ENCODE peak calls at places on chromosomes 5 and 9, in four cellular contexts. E, Z, Q and S are unnamed samples.

GRCh38 chr9:7802666-7803065 is 3.1 kb upstream of the DMAC1 start:
- DNase-seq in E (no peak), Z (no peak), Q (no peak), S (no peak)

GRCh38 chr5:170307575-170308465 is 10.2 kb upstream of the LCP2 start:
- DNase-seq in E (peak; percentile 91), Z (no peak), Q (peak; percentile 45), S (no peak)

GRCh38 chr5:150626853-150627276 is 13.6 kb upstream of the SYNPO start:
- DNase-seq in E (peak; percentile 59), Z (no peak), Q (no peak), S (no peak)

GRCh38 chr5:1217596-1218206 is 7.5 kb upstream of the SLC6A18 start:
- DNase-seq in E (no peak), Z (no peak), Q (no peak), S (no peak)

GRCh38 chr5:135249658-135250057 is 149.4 kb downstream of the MACROH2A1 start:
- DNase-seq in E (no peak), Z (no peak), Q (no peak), S (no peak)

GRCh38 chr5:128674837-128675446 is 136.9 kb upstream of the FBN2 start:
- DNase-seq in E (peak; percentile 39), Z (no peak), Q (peak; percentile 16), S (no peak)

GRCh38 chr9:32350682-32351081 is 33.8 kb upstream of the ACO1 start:
- DNase-seq in E (no peak), Z (no peak), Q (no peak), S (no peak)

GRCh38 chr5:124343451-124343867 is 403.0 kb downstream of the ZNF608 start:
- DNase-seq in E (no peak), Z (no peak), Q (no peak), S (no peak)

GRCh38 chr5:66660401-66660800 is 64.2 kb downstream of the MAST4 start:
- DNase-seq in E (no peak), Z (no peak), Q (no peak), S (no peak)

GRCh38 chr5:17951392-17952169 is 317.3 kb downstream of the TAF11L14 start:
- DNase-seq in E (no peak), Z (no peak), Q (no peak), S (no peak)

GRCh38 chr5:87949665-87950640 is 318.7 kb downstream of the TMEM161B start:
- DNase-seq in E (no peak), Z (no peak), Q (no peak), S (no peak)

GRCh38 chr9:127828262-127829031 is 25.8 kb downstream of the FPGS start:
- DNase-seq in E (peak; percentile 90), Z (no peak), Q (no peak), S (no peak)

GRCh38 chr5:25056846-25057245 is 412.1 kb upstream of the CDH10 start:
- DNase-seq in E (no peak), Z (no peak), Q (no peak), S (no peak)

GRCh38 chr9:70043689-70044449 is at the start of gene MAMDC2:
- DNase-seq in E (peak; percentile 77), Z (no peak), Q (no peak), S (peak; percentile 31)

GRCh38 chr9:133003671-133004090 is 25.2 kb downstream of the GFI1B start:
- DNase-seq in E (no peak), Z (no peak), Q (no peak), S (no peak)

GRCh38 chr9:118108971-118109370 is 404.8 kb downstream of the TLR4 start:
- DNase-seq in E (no peak), Z (no peak), Q (no peak), S (no peak)

GRCh38 chr5:107265268-107265667 is 405.5 kb downstream of the EFNA5 start:
- DNase-seq in E (no peak), Z (no peak), Q (no peak), S (no peak)

GRCh38 chr9:34176089-34176488 is 2.8 kb upstream of the UBAP1 start:
- DNase-seq in E (no peak), Z (no peak), Q (no peak), S (no peak)

GRCh38 chr5:117424559-117424958 is 849.9 kb upstream of the SEMA6A start:
- DNase-seq in E (no peak), Z (no peak), Q (no peak), S (no peak)

GRCh38 chr5:176847155-176847554 is 36.8 kb downstream of the UNC5A start:
- DNase-seq in E (no peak), Z (no peak), Q (no peak), S (no peak)

GRCh38 chr5:78113689-78114088 is 180.8 kb downstream of the AP3B1 start:
- DNase-seq in E (peak; percentile 23), Z (no peak), Q (peak; percentile 24), S (no peak)

GRCh38 chr5:98769256-98770157 is 4.0 kb upstream of the RGMB start:
- DNase-seq in E (peak; percentile 35), Z (peak; percentile 31), Q (peak; percentile 39), S (no peak)

GRCh38 chr5:115471674-115472073 is 72.9 kb downstream of the FEM1C start:
- DNase-seq in E (peak; percentile 41), Z (no peak), Q (no peak), S (no peak)

GRCh38 chr9:3751125-3751758 is 225.4 kb upstream of the RFX3 start:
- DNase-seq in E (peak; percentile 29), Z (no peak), Q (no peak), S (no peak)

GRCh38 chr9:98345011-98345410 is 89.6 kb upstream of the TBC1D2 start:
- DNase-seq in E (no peak), Z (no peak), Q (no peak), S (no peak)

GRCh38 chr5:90434116-90434714 is 24.7 kb upstream of the CETN3 start:
- DNase-seq in E (no peak), Z (peak; percentile 51), Q (no peak), S (no peak)

GRCh38 chr5:127574852-127575679 is 57.6 kb downstream of the PRRC1 start:
- DNase-seq in E (no peak), Z (no peak), Q (no peak), S (no peak)

GRCh38 chr5:174187481-174187880 is 142.0 kb downstream of the NSG2 start:
- DNase-seq in E (no peak), Z (no peak), Q (no peak), S (no peak)

GRCh38 chr9:10204276-10204675 is 408.5 kb downstream of the PTPRD start:
- DNase-seq in E (no peak), Z (no peak), Q (no peak), S (no peak)

GRCh38 chr5:135353952-135354721 is 44.9 kb downstream of the MACROH2A1 start:
- DNase-seq in E (no peak), Z (no peak), Q (no peak), S (no peak)

GRCh38 chr5:132299901-132300300 is 5.7 kb downstream of the SLC22A4 start:
- DNase-seq in E (no peak), Z (no peak), Q (no peak), S (no peak)

GRCh38 chr9:8346291-8346690 is 546.7 kb upstream of the DMAC1 start:
- DNase-seq in E (no peak), Z (no peak), Q (no peak), S (no peak)

GRCh38 chr5:78808380-78808779 is 159.8 kb upstream of the LHFPL2 start:
- DNase-seq in E (no peak), Z (no peak), Q (no peak), S (no peak)

GRCh38 chr5:118796081-118796480 is 192.3 kb downstream of the DTWD2 start:
- DNase-seq in E (no peak), Z (no peak), Q (no peak), S (no peak)

GRCh38 chr5:68088302-68088701 is 127.3 kb upstream of the PIK3R1 start:
- DNase-seq in E (no peak), Z (no peak), Q (no peak), S (no peak)

GRCh38 chr5:142432369-142432863 is 107.6 kb upstream of the SPRY4 start:
- DNase-seq in E (no peak), Z (peak; percentile 25), Q (peak; percentile 34), S (no peak)

GRCh38 chr9:88691811-88692210 is 156.8 kb downstream of the NXNL2 start:
- DNase-seq in E (no peak), Z (no peak), Q (no peak), S (no peak)

GRCh38 chr9:7690007-7690406 is 109.6 kb downstream of the DMAC1 start:
- DNase-seq in E (no peak), Z (no peak), Q (no peak), S (no peak)

DNA sequence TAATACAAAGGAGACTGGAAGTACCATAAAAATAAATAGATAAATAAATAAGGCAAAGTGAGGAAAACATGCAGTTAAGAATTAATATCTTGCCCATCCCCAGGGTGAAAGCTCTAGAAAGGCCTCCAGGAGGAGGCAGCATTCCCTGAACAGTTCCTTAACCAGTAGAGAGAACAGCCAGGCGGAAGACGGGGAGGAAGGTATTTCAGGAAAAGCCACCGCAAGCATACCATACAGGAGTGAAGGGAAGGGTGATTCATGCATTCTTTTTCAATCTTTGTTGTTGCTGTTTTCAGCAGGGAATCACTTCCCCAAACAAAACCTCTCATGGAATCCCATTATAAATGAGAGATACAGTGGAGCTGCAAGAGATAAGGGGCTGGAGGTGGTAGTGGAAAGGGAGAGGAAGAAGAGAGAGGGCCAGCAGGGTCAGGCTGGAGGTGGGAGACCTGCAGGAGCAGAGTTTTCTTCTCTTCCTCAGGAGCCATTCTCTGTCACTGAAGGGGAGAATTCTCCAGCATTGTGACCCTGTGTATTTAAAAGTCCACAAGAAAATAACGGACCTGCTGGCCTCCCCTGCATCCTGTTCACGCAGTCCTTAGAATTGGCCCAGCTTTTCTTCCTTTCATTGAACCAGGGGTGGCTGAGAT is 256.0 kb downstream of the FAM114A2 start:
- DNase-seq in E (no peak), Z (no peak), Q (no peak), S (no peak)
- TF ChIP-seq CTCF in E (no peak), Z (no peak), Q (no peak), S (no peak)

GRCh38 chr9:137280478-137281344 is 3.2 kb downstream of the TOR4A start:
- DNase-seq in E (no peak), Z (no peak), Q (peak; percentile 67), S (peak; percentile 29)
- TF ChIP-seq CTCF in E (no peak), Z (no peak), Q (peak; percentile 41), S (peak; percentile 51)

GRCh38 chr5:96838483-96839395 is 31.0 kb upstream of the ERAP1 start:
- DNase-seq in E (no peak), Z (no peak), Q (no peak), S (no peak)

GRCh38 chr5:96835727-96836126 is 28.0 kb upstream of the ERAP1 start:
- DNase-seq in E (no peak), Z (no peak), Q (no peak), S (no peak)

GRCh38 chr5:96837303-96837702 is 29.6 kb upstream of the ERAP1 start:
- DNase-seq in E (no peak), Z (no peak), Q (no peak), S (no peak)

GRCh38 chr5:96834016-96834415 is 26.3 kb upstream of the ERAP1 start:
- DNase-seq in E (no peak), Z (no peak), Q (no peak), S (no peak)

GRCh38 chr5:96836817-96837216 is 29.1 kb upstream of the ERAP1 start:
- DNase-seq in E (no peak), Z (no peak), Q (no peak), S (no peak)
- TF ChIP-seq CTCF in E (no peak), Z (no peak), Q (no peak), S (no peak)

GRCh38 chr9:36999728-37000333 is 34.2 kb downstream of the PAX5 start:
- DNase-seq in E (no peak), Z (no peak), Q (peak; percentile 48), S (no peak)
- TF ChIP-seq CTCF in E (no peak), Z (no peak), Q (peak; percentile 47), S (no peak)

GRCh38 chr5:56069652-56070226 is 75.0 kb upstream of the IL6ST start:
- DNase-seq in E (no peak), Z (no peak), Q (no peak), S (no peak)
- TF ChIP-seq CTCF in E (no peak), Z (no peak), Q (no peak), S (no peak)